ENCODE peak calls at places on chromosomes 16 and 17, in seven cellular contexts. O is K562, L is IMR-90, I is Peyer's patch, H is PC-3, R is lung, D is heart right ventricle. W is an unnamed sample.

GRCh38 chr16:74896389-74897370 is 88.2 kb downstream of the WDR59 start:
- DNase-seq in O (no peak), L (peak), D (no peak), R (no peak), H (peak), I (peak), W (no peak)

GRCh38 chr16:21611178-21611545 is 11.8 kb downstream of the METTL9 start:
- DNase-seq in O (no peak), R (no peak), I (no peak), D (no peak), L (peak), H (peak), W (no peak)

GRCh38 chr17:28827672-28828071 is 14.9 kb downstream of the FAM222B start:
- DNase-seq in H (no peak), L (no peak), D (no peak), O (peak), R (no peak), I (no peak), W (no peak)

GRCh38 chr17:8072727-8073461 is 14.6 kb downstream of the ALOX12B start:
- DNase-seq in H (no peak), L (no peak), R (no peak), O (no peak), I (peak), D (no peak), W (no peak)

GRCh38 chr16:56409195-56409594 is 16.1 kb downstream of the AMFR start:
- DNase-seq in L (peak), I (no peak), D (no peak), R (no peak), O (no peak), H (peak), W (no peak)

GRCh38 chr16:19240494-19240893 is 45.0 kb upstream of the CLEC19A start:
- DNase-seq in L (no peak), H (no peak), R (no peak), D (no peak), I (no peak), O (no peak), W (no peak)

GRCh38 chr16:24853830-24854229 is 8.1 kb downstream of the SLC5A11 start:
- DNase-seq in L (peak), O (no peak), I (no peak), D (peak), R (no peak), H (peak), W (no peak)

GRCh38 chr16:4465977-4466779 is 8.2 kb downstream of the NMRAL1 start:
- DNase-seq in R (no peak), I (peak), O (no peak), H (no peak), L (no peak), D (peak), W (no peak)

GRCh38 chr16:57962046-57962445 is 8.9 kb downstream of the CNGB1 start:
- DNase-seq in L (no peak), H (no peak), R (no peak), O (no peak), I (no peak), D (no peak), W (no peak)

GRCh38 chr17:82689077-82689476 is 9.4 kb downstream of the RAB40B start:
- DNase-seq in H (no peak), R (no peak), D (no peak), O (no peak), L (no peak), I (no peak), W (no peak)

GRCh38 chr16:31214705-31215286 is 877 bp downstream of the TRIM72 start:
- DNase-seq in O (no peak), I (no peak), R (no peak), L (no peak), H (no peak), D (no peak), W (no peak)

GRCh38 chr17:80030730-80031410 is 4.8 kb downstream of the TBC1D16 start:
- DNase-seq in R (peak), L (no peak), O (no peak), D (no peak), H (peak), I (peak), W (no peak)

GRCh38 chr17:27807567-27808470 is 7.5 kb upstream of the NOS2 start:
- DNase-seq in R (no peak), H (no peak), D (no peak), L (no peak), O (peak), I (peak), W (no peak)

GRCh38 chr17:83182620-83183063 is 103.2 kb downstream of the METRNL start:
- DNase-seq in H (no peak), D (peak), L (no peak), O (no peak), R (peak), I (peak), W (peak)

GRCh38 chr16:11806721-11807120 is 9.7 kb upstream of the ZC3H7A start:
- DNase-seq in D (no peak), L (peak), H (no peak), I (no peak), O (no peak), R (no peak), W (no peak)
- H3K27ac ChIP-seq in D (no peak), L (no peak), H (no peak), I (no peak), O (no peak), R (no peak), W (no peak)

DNA sequence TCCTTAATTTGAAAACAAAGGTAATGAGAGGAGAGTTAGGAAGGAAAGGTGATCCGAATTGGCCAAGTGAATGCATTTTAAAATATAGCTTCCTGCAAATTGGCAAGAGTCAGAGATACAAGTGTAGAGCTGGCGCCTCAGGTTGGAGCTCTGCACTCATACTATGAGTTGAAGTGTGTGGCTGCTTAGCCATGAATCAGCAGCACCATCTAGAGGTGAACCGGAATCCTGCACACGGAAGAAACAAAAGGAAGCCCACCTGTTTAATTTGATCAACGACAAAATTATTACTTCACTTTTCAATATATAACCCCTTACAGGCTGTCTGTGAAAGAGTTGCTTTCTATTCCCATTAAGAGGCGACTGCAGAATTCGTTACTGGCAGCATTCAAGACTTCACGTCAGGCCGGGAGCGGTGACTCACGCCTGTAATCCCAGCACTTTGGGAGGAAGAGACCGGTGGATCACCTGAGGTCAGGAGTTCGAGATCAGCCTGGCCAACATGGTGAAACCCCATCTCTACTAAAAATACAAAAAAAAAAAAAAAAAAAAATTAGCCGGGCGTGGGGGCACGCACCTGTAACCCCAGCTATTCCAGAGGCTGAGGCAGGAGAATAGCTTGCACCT is 1253.7 kb upstream of the CDH8 start:
- DNase-seq in H (peak), L (no peak), I (peak), O (peak), D (no peak), R (no peak), W (no peak)
- TF ChIP-seq CTCF in H (peak), L (peak), I (no peak), O (peak), D (peak), R (peak), W (no peak)

GRCh38 chr17:40113961-40114272 is 7.9 kb upstream of the MSL1 start:
- DNase-seq in I (no peak), D (no peak), H (no peak), R (no peak), O (no peak), L (peak), W (no peak)

GRCh38 chr17:40113110-40113960 is 8.4 kb upstream of the MSL1 start:
- DNase-seq in H (peak), R (peak), I (peak), D (peak), L (peak), O (peak), W (peak)

GRCh38 chr17:40112718-40113109 is 9.1 kb upstream of the MSL1 start:
- DNase-seq in L (no peak), I (no peak), R (no peak), O (no peak), D (no peak), H (no peak), W (no peak)

GRCh38 chr17:40111221-40112128 is 10.3 kb upstream of the MSL1 start:
- DNase-seq in O (peak), H (peak), I (peak), D (peak), L (peak), R (peak), W (peak)

DNA sequence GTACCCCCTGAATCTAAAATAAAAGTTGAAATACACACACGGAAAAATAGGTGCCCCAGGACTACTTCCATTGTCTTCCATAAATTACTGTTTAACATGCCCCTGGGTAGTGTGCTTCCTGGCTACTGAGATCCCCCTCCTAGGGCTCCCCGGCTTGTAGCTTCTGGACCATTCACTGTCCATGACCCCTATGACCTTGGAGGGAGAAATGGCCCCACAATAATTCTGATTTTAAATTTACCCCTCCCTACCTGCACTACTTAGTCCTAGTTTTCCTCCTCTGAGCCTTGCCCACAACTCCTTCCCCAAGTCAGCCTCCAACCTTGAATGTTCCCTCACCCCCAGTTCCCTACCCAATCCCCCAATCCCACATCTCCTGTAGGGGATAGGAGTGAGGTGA is 9.6 kb upstream of the MSL1 start:
- DNase-seq in D (no peak), I (no peak), L (no peak), O (no peak), H (no peak), R (no peak), W (no peak)
- H3K27ac ChIP-seq in D (peak), I (peak), L (peak), O (peak), H (peak), R (peak), W (peak)

GRCh38 chr17:2400877-2401425 is at the start of gene MNT:
- DNase-seq in O (peak), H (peak), I (peak), L (peak), D (peak), R (peak), W (peak)
- TF ChIP-seq CTCF in O (no peak), H (no peak), I (no peak), L (no peak), D (no peak), R (no peak), W (no peak)